ENCODE peak calls at places on chromosome 9, in seven cellular contexts. One of them, this sample, is unnamed.

GRCh38 chr9:112174965-112175795 is at the start of gene SUSD1:
- DNase-seq in AG09309: no peak
- DNase-seq in left ventricle myocardium inferior: peak; percentile 58
- DNase-seq in choroid plexus epithelial cell: no peak
- DNase-seq in fibroblast of lung: peak; percentile 17
- DNase-seq in activated CD8-positive, alpha-beta T cell treated with anti-CD3 and anti-CD28 coated beads for 36 hours: peak; percentile 44
- DNase-seq in body of pancreas: peak; percentile 35
- DNase-seq in this sample: peak; percentile 41

GRCh38 chr9:126611592-126612328 is 2.0 kb upstream of the LMX1B start:
- DNase-seq in fibroblast of lung: peak; percentile 54
- DNase-seq in body of pancreas: peak; percentile 79
- DNase-seq in activated CD8-positive, alpha-beta T cell treated with anti-CD3 and anti-CD28 coated beads for 36 hours: peak; percentile 80
- DNase-seq in left ventricle myocardium inferior: peak; percentile 79
- DNase-seq in AG09309: no peak
- DNase-seq in choroid plexus epithelial cell: peak; percentile 72
- DNase-seq in this sample: peak; percentile 83

GRCh38 chr9:17401858-17402257 is 177.0 kb upstream of the SH3GL2 start:
- DNase-seq in body of pancreas: no peak
- DNase-seq in fibroblast of lung: no peak
- DNase-seq in left ventricle myocardium inferior: no peak
- DNase-seq in AG09309: no peak
- DNase-seq in choroid plexus epithelial cell: peak; percentile 11
- DNase-seq in activated CD8-positive, alpha-beta T cell treated with anti-CD3 and anti-CD28 coated beads for 36 hours: no peak
- DNase-seq in this sample: no peak

GRCh38 chr9:14175778-14176177 is 138.2 kb downstream of the NFIB start:
- DNase-seq in AG09309: no peak
- DNase-seq in body of pancreas: no peak
- DNase-seq in left ventricle myocardium inferior: no peak
- DNase-seq in choroid plexus epithelial cell: no peak
- DNase-seq in fibroblast of lung: no peak
- DNase-seq in activated CD8-positive, alpha-beta T cell treated with anti-CD3 and anti-CD28 coated beads for 36 hours: no peak
- DNase-seq in this sample: no peak

GRCh38 chr9:69109152-69109551 is 64.9 kb upstream of the TJP2 start:
- DNase-seq in choroid plexus epithelial cell: no peak
- DNase-seq in AG09309: no peak
- DNase-seq in body of pancreas: no peak
- DNase-seq in left ventricle myocardium inferior: no peak
- DNase-seq in fibroblast of lung: no peak
- DNase-seq in activated CD8-positive, alpha-beta T cell treated with anti-CD3 and anti-CD28 coated beads for 36 hours: no peak
- DNase-seq in this sample: no peak

GRCh38 chr9:107994638-107995037 is 505.1 kb upstream of the KLF4 start:
- DNase-seq in choroid plexus epithelial cell: no peak
- DNase-seq in fibroblast of lung: peak; percentile 16
- DNase-seq in activated CD8-positive, alpha-beta T cell treated with anti-CD3 and anti-CD28 coated beads for 36 hours: no peak
- DNase-seq in left ventricle myocardium inferior: no peak
- DNase-seq in body of pancreas: no peak
- DNase-seq in AG09309: no peak
- DNase-seq in this sample: no peak

GRCh38 chr9:69131682-69132081 is 42.4 kb upstream of the TJP2 start:
- DNase-seq in activated CD8-positive, alpha-beta T cell treated with anti-CD3 and anti-CD28 coated beads for 36 hours: no peak
- DNase-seq in body of pancreas: peak; percentile 20
- DNase-seq in left ventricle myocardium inferior: no peak
- DNase-seq in choroid plexus epithelial cell: peak; percentile 86
- DNase-seq in AG09309: peak; percentile 84
- DNase-seq in fibroblast of lung: peak; percentile 98
- DNase-seq in this sample: no peak

GRCh38 chr9:133133680-133134418 is 12.8 kb upstream of the RALGDS start:
- DNase-seq in activated CD8-positive, alpha-beta T cell treated with anti-CD3 and anti-CD28 coated beads for 36 hours: peak; percentile 94
- DNase-seq in choroid plexus epithelial cell: peak; percentile 95
- DNase-seq in AG09309: peak; percentile 80
- DNase-seq in body of pancreas: peak; percentile 98
- DNase-seq in fibroblast of lung: peak; percentile 90
- DNase-seq in left ventricle myocardium inferior: peak; percentile 83
- DNase-seq in this sample: no peak

GRCh38 chr9:5288591-5288990 is 15.9 kb downstream of the RLN2 start:
- DNase-seq in left ventricle myocardium inferior: no peak
- DNase-seq in activated CD8-positive, alpha-beta T cell treated with anti-CD3 and anti-CD28 coated beads for 36 hours: no peak
- DNase-seq in choroid plexus epithelial cell: peak; percentile 47
- DNase-seq in fibroblast of lung: no peak
- DNase-seq in body of pancreas: no peak
- DNase-seq in AG09309: no peak
- DNase-seq in this sample: no peak

GRCh38 chr9:117906763-117907162 is 202.6 kb downstream of the TLR4 start:
- DNase-seq in fibroblast of lung: no peak
- DNase-seq in body of pancreas: no peak
- DNase-seq in left ventricle myocardium inferior: no peak
- DNase-seq in activated CD8-positive, alpha-beta T cell treated with anti-CD3 and anti-CD28 coated beads for 36 hours: no peak
- DNase-seq in choroid plexus epithelial cell: no peak
- DNase-seq in AG09309: no peak
- DNase-seq in this sample: no peak

GRCh38 chr9:99365233-99365980 is 143.3 kb downstream of the SEC61B start:
- DNase-seq in activated CD8-positive, alpha-beta T cell treated with anti-CD3 and anti-CD28 coated beads for 36 hours: no peak
- DNase-seq in fibroblast of lung: peak; percentile 66
- DNase-seq in left ventricle myocardium inferior: no peak
- DNase-seq in choroid plexus epithelial cell: peak; percentile 85
- DNase-seq in AG09309: no peak
- DNase-seq in body of pancreas: no peak
- DNase-seq in this sample: no peak

GRCh38 chr9:8030095-8030494 is 230.5 kb upstream of the DMAC1 start:
- DNase-seq in choroid plexus epithelial cell: no peak
- DNase-seq in body of pancreas: no peak
- DNase-seq in left ventricle myocardium inferior: no peak
- DNase-seq in fibroblast of lung: no peak
- DNase-seq in AG09309: no peak
- DNase-seq in activated CD8-positive, alpha-beta T cell treated with anti-CD3 and anti-CD28 coated beads for 36 hours: no peak
- DNase-seq in this sample: no peak

GRCh38 chr9:106947097-106947496 is 84.1 kb downstream of the ZNF462 start:
- DNase-seq in left ventricle myocardium inferior: no peak
- DNase-seq in choroid plexus epithelial cell: peak; percentile 28
- DNase-seq in activated CD8-positive, alpha-beta T cell treated with anti-CD3 and anti-CD28 coated beads for 36 hours: no peak
- DNase-seq in fibroblast of lung: no peak
- DNase-seq in body of pancreas: no peak
- DNase-seq in AG09309: no peak
- DNase-seq in this sample: no peak

GRCh38 chr9:13967493-13967892 is 346.4 kb downstream of the NFIB start:
- DNase-seq in left ventricle myocardium inferior: no peak
- DNase-seq in fibroblast of lung: no peak
- DNase-seq in body of pancreas: no peak
- DNase-seq in activated CD8-positive, alpha-beta T cell treated with anti-CD3 and anti-CD28 coated beads for 36 hours: no peak
- DNase-seq in AG09309: no peak
- DNase-seq in choroid plexus epithelial cell: no peak
- DNase-seq in this sample: no peak

GRCh38 chr9:33718987-33719386 is 76.4 kb upstream of the PRSS3 start:
- DNase-seq in body of pancreas: no peak
- DNase-seq in left ventricle myocardium inferior: peak; percentile 15
- DNase-seq in AG09309: no peak
- DNase-seq in fibroblast of lung: no peak
- DNase-seq in choroid plexus epithelial cell: peak; percentile 4
- DNase-seq in activated CD8-positive, alpha-beta T cell treated with anti-CD3 and anti-CD28 coated beads for 36 hours: no peak
- DNase-seq in this sample: no peak

GRCh38 chr9:120869360-120869687 is 7.7 kb downstream of the PHF19 start:
- DNase-seq in choroid plexus epithelial cell: no peak
- DNase-seq in AG09309: no peak
- DNase-seq in body of pancreas: no peak
- DNase-seq in activated CD8-positive, alpha-beta T cell treated with anti-CD3 and anti-CD28 coated beads for 36 hours: no peak
- DNase-seq in left ventricle myocardium inferior: no peak
- DNase-seq in fibroblast of lung: no peak
- DNase-seq in this sample: no peak

GRCh38 chr9:33426843-33427293 is 20.5 kb downstream of the AQP3 start:
- DNase-seq in choroid plexus epithelial cell: no peak
- DNase-seq in left ventricle myocardium inferior: no peak
- DNase-seq in body of pancreas: no peak
- DNase-seq in AG09309: no peak
- DNase-seq in activated CD8-positive, alpha-beta T cell treated with anti-CD3 and anti-CD28 coated beads for 36 hours: no peak
- DNase-seq in fibroblast of lung: no peak
- DNase-seq in this sample: no peak

DNA sequence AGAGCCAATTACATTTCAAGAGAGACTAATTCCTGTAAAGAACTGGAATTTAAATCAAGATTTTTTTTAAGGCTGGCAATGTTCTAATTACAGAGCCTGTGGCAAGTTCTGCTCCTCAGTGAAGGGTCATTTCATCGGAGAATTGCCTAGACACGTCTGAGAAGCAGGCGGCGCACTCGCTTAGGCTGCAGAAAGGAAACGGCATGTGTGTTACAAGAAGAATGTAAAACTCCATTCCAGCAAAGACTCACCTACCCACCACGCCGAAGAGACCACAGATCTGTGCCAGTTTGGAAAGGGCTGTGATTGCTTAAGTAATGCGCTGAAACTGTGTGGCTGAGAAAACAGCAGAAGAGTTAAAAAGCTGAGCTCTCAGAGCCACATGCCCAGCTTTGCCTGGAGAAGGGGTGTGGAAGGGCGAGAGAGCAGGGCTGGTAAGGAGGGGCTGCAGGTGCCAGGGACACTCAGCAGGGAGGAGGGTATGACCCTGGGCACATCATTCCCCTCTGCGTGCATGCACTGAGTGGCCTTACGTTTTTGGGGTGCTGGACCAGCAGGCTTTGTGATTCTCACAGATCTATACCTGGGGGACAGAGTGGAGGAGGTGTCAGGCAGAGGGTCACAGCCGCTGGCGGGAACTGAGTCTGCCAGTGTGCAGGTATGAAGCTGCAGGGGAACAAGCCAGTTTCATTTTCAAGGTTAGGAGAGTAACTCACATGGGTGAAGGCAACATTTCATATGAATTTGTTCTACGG is 17.8 kb upstream of the SLC25A51 start:
- DNase-seq in AG09309: no peak
- DNase-seq in body of pancreas: peak; percentile 13
- DNase-seq in fibroblast of lung: no peak
- DNase-seq in left ventricle myocardium inferior: no peak
- DNase-seq in activated CD8-positive, alpha-beta T cell treated with anti-CD3 and anti-CD28 coated beads for 36 hours: no peak
- DNase-seq in choroid plexus epithelial cell: no peak
- DNase-seq in this sample: no peak
- TF ChIP-seq CTCF in AG09309: no peak
- TF ChIP-seq CTCF in body of pancreas: no peak
- TF ChIP-seq CTCF in fibroblast of lung: no peak
- TF ChIP-seq CTCF in left ventricle myocardium inferior: no peak
- TF ChIP-seq CTCF in activated CD8-positive, alpha-beta T cell treated with anti-CD3 and anti-CD28 coated beads for 36 hours: no peak
- TF ChIP-seq CTCF in choroid plexus epithelial cell: no peak
- TF ChIP-seq CTCF in this sample: no peak

DNA sequence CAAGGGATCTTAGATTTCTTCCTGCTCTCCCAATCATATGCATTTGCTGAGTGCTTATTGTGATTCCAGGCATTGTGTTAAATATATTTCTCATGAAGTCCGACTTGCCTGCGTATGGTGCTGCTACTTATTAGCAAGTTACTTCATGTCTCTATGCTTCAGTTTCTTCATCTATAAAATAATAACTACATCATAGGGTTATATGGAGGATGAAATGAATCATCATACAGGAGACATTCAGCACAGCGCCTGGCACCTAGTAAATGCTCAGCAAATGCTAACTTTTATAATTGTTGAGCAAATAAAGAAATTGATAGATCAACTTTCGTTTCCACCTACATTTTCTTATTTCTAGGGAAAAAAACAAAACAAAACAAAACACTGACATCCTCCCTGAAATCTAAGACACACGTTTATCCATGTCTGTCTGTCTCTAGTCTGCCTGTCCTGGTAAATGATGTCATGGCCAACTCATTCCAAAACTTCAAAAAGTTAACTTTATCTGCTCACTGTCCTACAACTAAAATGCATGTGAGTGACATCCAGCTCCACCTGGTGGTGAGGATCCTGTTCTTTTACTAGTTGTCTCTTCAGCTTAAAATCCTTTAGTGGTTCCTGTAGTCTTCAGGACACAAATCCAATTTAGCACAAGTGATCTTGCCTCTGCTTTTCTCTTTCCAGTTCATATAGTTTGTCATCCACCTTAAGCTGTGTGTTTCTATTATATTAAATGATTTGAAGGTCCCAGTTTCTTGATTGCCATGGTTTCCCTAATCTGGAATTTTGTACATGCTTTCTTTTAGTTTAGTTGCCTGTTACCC is 27.7 kb downstream of the PPP3R2 start:
- DNase-seq in choroid plexus epithelial cell: peak; percentile 81
- DNase-seq in left ventricle myocardium inferior: no peak
- DNase-seq in body of pancreas: no peak
- DNase-seq in activated CD8-positive, alpha-beta T cell treated with anti-CD3 and anti-CD28 coated beads for 36 hours: peak; percentile 69
- DNase-seq in AG09309: peak; percentile 11
- DNase-seq in fibroblast of lung: peak; percentile 51
- DNase-seq in this sample: no peak
- TF ChIP-seq CTCF in choroid plexus epithelial cell: peak; percentile 74
- TF ChIP-seq CTCF in left ventricle myocardium inferior: peak; percentile 45
- TF ChIP-seq CTCF in body of pancreas: peak; percentile 35
- TF ChIP-seq CTCF in activated CD8-positive, alpha-beta T cell treated with anti-CD3 and anti-CD28 coated beads for 36 hours: peak; percentile 48
- TF ChIP-seq CTCF in AG09309: peak; percentile 64
- TF ChIP-seq CTCF in fibroblast of lung: peak; percentile 36
- TF ChIP-seq CTCF in this sample: peak; percentile 48

GRCh38 chr9:129873563-129873962 is 38.3 kb downstream of the USP20 start:
- DNase-seq in AG09309: no peak
- DNase-seq in choroid plexus epithelial cell: no peak
- DNase-seq in left ventricle myocardium inferior: no peak
- DNase-seq in activated CD8-positive, alpha-beta T cell treated with anti-CD3 and anti-CD28 coated beads for 36 hours: no peak
- DNase-seq in body of pancreas: no peak
- DNase-seq in fibroblast of lung: no peak
- DNase-seq in this sample: no peak

GRCh38 chr9:129874261-129875101 is 39.2 kb downstream of the USP20 start:
- DNase-seq in choroid plexus epithelial cell: no peak
- DNase-seq in activated CD8-positive, alpha-beta T cell treated with anti-CD3 and anti-CD28 coated beads for 36 hours: no peak
- DNase-seq in body of pancreas: no peak
- DNase-seq in fibroblast of lung: no peak
- DNase-seq in AG09309: no peak
- DNase-seq in left ventricle myocardium inferior: no peak
- DNase-seq in this sample: no peak

GRCh38 chr9:129876815-129877214 is 41.6 kb downstream of the USP20 start:
- DNase-seq in body of pancreas: no peak
- DNase-seq in fibroblast of lung: no peak
- DNase-seq in AG09309: no peak
- DNase-seq in left ventricle myocardium inferior: no peak
- DNase-seq in activated CD8-positive, alpha-beta T cell treated with anti-CD3 and anti-CD28 coated beads for 36 hours: no peak
- DNase-seq in choroid plexus epithelial cell: no peak
- DNase-seq in this sample: no peak

GRCh38 chr9:129875687-129876395 is 40.6 kb downstream of the USP20 start:
- DNase-seq in left ventricle myocardium inferior: no peak
- DNase-seq in body of pancreas: no peak
- DNase-seq in choroid plexus epithelial cell: no peak
- DNase-seq in fibroblast of lung: no peak
- DNase-seq in activated CD8-positive, alpha-beta T cell treated with anti-CD3 and anti-CD28 coated beads for 36 hours: no peak
- DNase-seq in AG09309: no peak
- DNase-seq in this sample: peak; percentile 51

DNA sequence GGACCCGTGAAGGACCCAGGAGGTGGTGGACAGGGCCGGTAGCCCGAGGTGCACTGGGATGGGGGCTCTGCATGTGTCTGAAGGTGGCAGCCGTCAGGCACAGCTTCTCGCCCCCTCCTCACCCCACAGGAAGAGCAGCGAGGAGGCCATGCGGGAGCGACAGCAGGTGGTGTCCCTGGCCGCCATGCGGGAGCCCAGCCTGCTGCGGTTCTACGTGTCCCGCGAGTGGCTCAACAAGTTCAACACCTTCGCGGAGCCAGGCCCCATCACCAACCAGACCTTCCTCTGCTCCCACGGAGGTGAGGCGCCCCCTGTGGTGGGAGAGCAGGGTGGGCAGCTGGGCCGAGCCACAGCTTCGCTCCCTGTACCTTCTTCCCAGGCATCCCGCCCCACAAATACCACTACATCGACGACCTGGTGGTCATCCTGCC is 39.9 kb downstream of the USP20 start:
- DNase-seq in body of pancreas: no peak
- DNase-seq in fibroblast of lung: no peak
- DNase-seq in choroid plexus epithelial cell: no peak
- DNase-seq in activated CD8-positive, alpha-beta T cell treated with anti-CD3 and anti-CD28 coated beads for 36 hours: no peak
- DNase-seq in left ventricle myocardium inferior: no peak
- DNase-seq in AG09309: no peak
- DNase-seq in this sample: no peak
- TF ChIP-seq CTCF in body of pancreas: no peak
- TF ChIP-seq CTCF in fibroblast of lung: no peak
- TF ChIP-seq CTCF in choroid plexus epithelial cell: peak; percentile 23
- TF ChIP-seq CTCF in activated CD8-positive, alpha-beta T cell treated with anti-CD3 and anti-CD28 coated beads for 36 hours: peak; percentile 32
- TF ChIP-seq CTCF in left ventricle myocardium inferior: no peak
- TF ChIP-seq CTCF in AG09309: no peak
- TF ChIP-seq CTCF in this sample: no peak

GRCh38 chr9:37953204-37953774 is 49.4 kb upstream of the SLC25A51 start:
- DNase-seq in choroid plexus epithelial cell: no peak
- DNase-seq in fibroblast of lung: no peak
- DNase-seq in activated CD8-positive, alpha-beta T cell treated with anti-CD3 and anti-CD28 coated beads for 36 hours: no peak
- DNase-seq in AG09309: no peak
- DNase-seq in left ventricle myocardium inferior: no peak
- DNase-seq in body of pancreas: no peak
- DNase-seq in this sample: no peak
- TF ChIP-seq CTCF in choroid plexus epithelial cell: no peak
- TF ChIP-seq CTCF in fibroblast of lung: no peak
- TF ChIP-seq CTCF in activated CD8-positive, alpha-beta T cell treated with anti-CD3 and anti-CD28 coated beads for 36 hours: no peak
- TF ChIP-seq CTCF in AG09309: no peak
- TF ChIP-seq CTCF in left ventricle myocardium inferior: no peak
- TF ChIP-seq CTCF in body of pancreas: no peak
- TF ChIP-seq CTCF in this sample: no peak